ENCODE peak calls at places on chromosome 15, in six cellular contexts. C is T-helper 1 cell, E is NCI-H774, Z is NCI-H146, B is body of pancreas, M is H1. Y is an unnamed sample.

GRCh38 chr15:30924353-30924752 is 20.6 kb downstream of the FAN1 start:
- DNase-seq in C (no peak), E (no peak), Z (no peak), B (no peak), M (no peak), Y (peak; percentile 85)

GRCh38 chr15:41888662-41889253 is 5.1 kb downstream of the SPTBN5 start:
- DNase-seq in C (no peak), E (no peak), Z (no peak), B (no peak), M (no peak), Y (no peak)

GRCh38 chr15:29685156-29686078 is 136.9 kb downstream of the TJP1 start:
- DNase-seq in C (no peak), E (no peak), Z (no peak), B (no peak), M (no peak), Y (peak; percentile 34)

GRCh38 chr15:68608206-68608843 is 29.5 kb downstream of the CORO2B start:
- DNase-seq in C (no peak), E (no peak), Z (no peak), B (peak; percentile 74), M (no peak), Y (peak; percentile 16)

GRCh38 chr15:72280751-72281150 is 8.4 kb upstream of the PARP6 start:
- DNase-seq in C (no peak), E (no peak), Z (no peak), B (no peak), M (no peak), Y (no peak)

GRCh38 chr15:43361313-43361903 is 9.4 kb downstream of the ZSCAN29 start:
- DNase-seq in C (no peak), E (no peak), Z (no peak), B (no peak), M (no peak), Y (no peak)

GRCh38 chr15:66921319-66921718 is 144.1 kb upstream of the SMAD3 start:
- DNase-seq in C (no peak), E (no peak), Z (no peak), B (peak; percentile 57), M (no peak), Y (no peak)

GRCh38 chr15:96948981-96949380 is 618.5 kb downstream of the NR2F2 start:
- DNase-seq in C (no peak), E (no peak), Z (no peak), B (no peak), M (no peak), Y (no peak)

GRCh38 chr15:84570164-84570692 is 30.6 kb upstream of the ZSCAN2 start:
- DNase-seq in C (peak; percentile 41), E (no peak), Z (no peak), B (peak; percentile 57), M (no peak), Y (peak; percentile 55)

GRCh38 chr15:79086814-79087213 is 3.8 kb downstream of the RASGRF1 start:
- DNase-seq in C (no peak), E (no peak), Z (no peak), B (no peak), M (no peak), Y (no peak)

GRCh38 chr15:39127925-39128617 is 452.8 kb upstream of the THBS1 start:
- DNase-seq in C (no peak), E (peak; percentile 26), Z (no peak), B (peak; percentile 27), M (no peak), Y (peak; percentile 99)

GRCh38 chr15:78195735-78196201 is 38.6 kb downstream of the ACSBG1 start:
- DNase-seq in C (peak; percentile 39), E (peak; percentile 8), Z (peak; percentile 32), B (peak; percentile 46), M (no peak), Y (no peak)

GRCh38 chr15:90570643-90571042 is 40.9 kb downstream of the CRTC3 start:
- DNase-seq in C (no peak), E (no peak), Z (no peak), B (no peak), M (no peak), Y (no peak)

GRCh38 chr15:55742498-55742926 is 440 bp downstream of the PRTG start:
- DNase-seq in C (no peak), E (no peak), Z (no peak), B (peak; percentile 6), M (no peak), Y (no peak)

GRCh38 chr15:39133201-39133600 is 447.7 kb upstream of the THBS1 start:
- DNase-seq in C (no peak), E (no peak), Z (no peak), B (no peak), M (no peak), Y (peak; percentile 96)

GRCh38 chr15:61951949-61952348 is 108.3 kb downstream of the VPS13C start:
- DNase-seq in C (no peak), E (no peak), Z (no peak), B (peak; percentile 22), M (no peak), Y (peak; percentile 2)

GRCh38 chr15:51071609-51072008 is 23.1 kb downstream of the TNFAIP8L3 start:
- DNase-seq in C (no peak), E (no peak), Z (no peak), B (no peak), M (no peak), Y (no peak)

GRCh38 chr15:80608688-80609087 is 86.4 kb upstream of the ABHD17C start:
- DNase-seq in C (no peak), E (no peak), Z (peak; percentile 74), B (no peak), M (no peak), Y (no peak)

GRCh38 chr15:60044636-60045273 is 40.6 kb downstream of the FOXB1 start:
- DNase-seq in C (no peak), E (no peak), Z (no peak), B (no peak), M (no peak), Y (no peak)

GRCh38 chr15:40917585-40917984 is 11.6 kb upstream of the DLL4 start:
- DNase-seq in C (no peak), E (no peak), Z (peak; percentile 41), B (no peak), M (no peak), Y (no peak)

GRCh38 chr15:58264068-58264971 is 126.1 kb downstream of the AQP9 start:
- DNase-seq in C (no peak), E (no peak), Z (no peak), B (no peak), M (no peak), Y (no peak)

GRCh38 chr15:54792526-54792925 is 404.2 kb downstream of the RSL24D1 start:
- DNase-seq in C (no peak), E (no peak), Z (no peak), B (no peak), M (no peak), Y (no peak)

GRCh38 chr15:56365075-56365711 is at the start of gene TEX9:
- DNase-seq in C (peak; percentile 38), E (peak; percentile 83), Z (peak; percentile 87), B (peak; percentile 91), M (peak; percentile 58), Y (peak; percentile 81)

GRCh38 chr15:75065851-75066509 is 42.6 kb downstream of the PPCDC start:
- DNase-seq in C (no peak), E (no peak), Z (no peak), B (peak; percentile 1), M (no peak), Y (no peak)

GRCh38 chr15:47548986-47549385 is 168.3 kb upstream of the SEMA6D start:
- DNase-seq in C (no peak), E (no peak), Z (no peak), B (no peak), M (no peak), Y (no peak)

GRCh38 chr15:47405768-47406167 is 311.5 kb upstream of the SEMA6D start:
- DNase-seq in C (no peak), E (no peak), Z (peak; percentile 16), B (no peak), M (no peak), Y (no peak)

GRCh38 chr15:75420698-75421097 is 30.8 kb downstream of the SIN3A start:
- DNase-seq in C (no peak), E (no peak), Z (no peak), B (no peak), M (no peak), Y (no peak)

GRCh38 chr15:34606545-34606944 is 23.1 kb upstream of the GOLGA8B start:
- DNase-seq in C (no peak), E (no peak), Z (no peak), B (no peak), M (no peak), Y (no peak)

GRCh38 chr15:50137330-50137761 is 18.3 kb upstream of the ATP8B4 start:
- DNase-seq in C (no peak), E (no peak), Z (no peak), B (no peak), M (no peak), Y (peak; percentile 98)

GRCh38 chr15:100929641-100930042 is 10.5 kb downstream of the LRRK1 start:
- DNase-seq in C (no peak), E (no peak), Z (no peak), B (no peak), M (no peak), Y (no peak)

GRCh38 chr15:66211670-66212455 is 41.7 kb downstream of the MEGF11 start:
- DNase-seq in C (no peak), E (no peak), Z (no peak), B (no peak), M (no peak), Y (no peak)

GRCh38 chr15:56211960-56212550 is 31.6 kb downstream of the RFX7 start:
- DNase-seq in C (no peak), E (no peak), Z (no peak), B (no peak), M (no peak), Y (no peak)

GRCh38 chr15:48292458-48292857 is 38.8 kb upstream of the DUT start:
- DNase-seq in C (no peak), E (no peak), Z (no peak), B (no peak), M (no peak), Y (no peak)

GRCh38 chr15:69976366-69976994 is 121.2 kb downstream of the TLE3 start:
- DNase-seq in C (peak; percentile 35), E (no peak), Z (no peak), B (peak; percentile 21), M (no peak), Y (peak; percentile 36)

GRCh38 chr15:67819636-67820035 is 5.7 kb upstream of the SKOR1 start:
- DNase-seq in C (no peak), E (no peak), Z (no peak), B (no peak), M (no peak), Y (no peak)

GRCh38 chr15:92001307-92001706 is 147.8 kb downstream of the SLCO3A1 start:
- DNase-seq in C (no peak), E (peak; percentile 47), Z (peak; percentile 84), B (no peak), M (no peak), Y (no peak)

GRCh38 chr15:81011593-81011992 is 10.9 kb downstream of the TLNRD1 start:
- DNase-seq in C (no peak), E (no peak), Z (no peak), B (no peak), M (no peak), Y (peak; percentile 58)

Y was measured in AG10803.